ENCODE peak calls at places on chromosomes 11 and 22, in nine cellular contexts. N is stimulated activated CD4-positive, alpha-beta T cell treated with anti-CD3 and anti-CD28 coated beads, Interleukin-15, amount 100 ng/mL, for 24 hours; B is AG04450; P is ACHN; C is NCI-H748 treated with DMSO at 0.1 percent for 48 hours; J is right lobe of liver; Y is upper lobe of right lung; E is stromal cell of bone marrow; V is pancreas. M is an unnamed sample.

GRCh38 chr11:112016765-112017356 is 8.3 kb upstream of the DLAT start:
- DNase-seq in J (no peak), C (no peak), V (no peak), P (no peak), N (no peak), Y (no peak), B (no peak), E (peak), M (peak)

GRCh38 chr22:20948450-20948849 is 18.6 kb upstream of the AIFM3 start:
- DNase-seq in V (no peak), Y (no peak), J (no peak), B (no peak), C (no peak), E (no peak), P (no peak), N (no peak), M (no peak)

GRCh38 chr11:84290647-84291046 is 1004.5 kb upstream of the CCDC90B start:
- DNase-seq in Y (no peak), J (no peak), N (no peak), P (no peak), V (no peak), E (peak), C (no peak), B (peak), M (peak)

GRCh38 chr11:10456519-10456918 is 1.5 kb downstream of the AMPD3 start:
- DNase-seq in N (peak), C (no peak), Y (no peak), V (no peak), J (no peak), E (no peak), B (no peak), P (peak), M (no peak)

GRCh38 chr22:49930596-49931412 is 12.4 kb downstream of the CRELD2 start:
- DNase-seq in C (peak), J (peak), E (peak), P (peak), N (peak), V (peak), Y (peak), B (no peak), M (peak)

GRCh38 chr11:119319702-119320592 is 3.0 kb upstream of the MCAM start:
- DNase-seq in C (no peak), J (peak), E (no peak), V (no peak), B (no peak), Y (no peak), P (no peak), N (no peak), M (no peak)

GRCh38 chr22:37054078-37054440 is 2.5 kb downstream of the KCTD17 start:
- DNase-seq in Y (no peak), N (no peak), C (no peak), E (no peak), P (no peak), J (peak), V (no peak), B (no peak), M (no peak)

GRCh38 chr22:28030442-28030841 is 111.4 kb upstream of the PITPNB start:
- DNase-seq in N (no peak), V (no peak), J (no peak), B (no peak), Y (no peak), P (no peak), C (no peak), E (no peak), M (no peak)

GRCh38 chr11:132851247-132851646 is 681.1 kb downstream of the OPCML start:
- DNase-seq in P (no peak), N (no peak), B (no peak), J (no peak), V (no peak), C (no peak), E (no peak), Y (no peak), M (no peak)

GRCh38 chr11:2944953-2945756 is 15.9 kb upstream of the PHLDA2 start:
- DNase-seq in C (no peak), P (peak), N (peak), J (peak), V (peak), E (peak), Y (peak), B (peak), M (peak)

M was measured in LHCN-M2.